ENCODE peak calls at places on chromosome 13, in four cellular contexts. One of them, this sample, is unnamed.

GRCh38 chr13:37476874-37477273 is 121.7 kb downstream of the POSTN start:
- DNase-seq in K562: no peak
- DNase-seq in GM12878: no peak
- DNase-seq in HepG2: no peak
- DNase-seq in this sample: no peak

GRCh38 chr13:99363391-99363790 is 56.2 kb upstream of the GPR183 start:
- DNase-seq in K562: no peak
- DNase-seq in GM12878: no peak
- DNase-seq in HepG2: no peak
- DNase-seq in this sample: no peak

GRCh38 chr13:73290844-73291243 is 232.0 kb downstream of the KLF5 start:
- DNase-seq in HepG2: no peak
- DNase-seq in GM12878: no peak
- DNase-seq in K562: no peak
- DNase-seq in this sample: no peak

GRCh38 chr13:77388944-77389616 is 62.2 kb upstream of the MYCBP2 start:
- DNase-seq in GM12878: no peak
- DNase-seq in K562: no peak
- DNase-seq in HepG2: no peak
- DNase-seq in this sample: no peak

GRCh38 chr13:24269803-24270202 is 39.6 kb upstream of the C1QTNF9 start:
- DNase-seq in GM12878: no peak
- DNase-seq in K562: no peak
- DNase-seq in HepG2: no peak
- DNase-seq in this sample: no peak

GRCh38 chr13:21812192-21812626 is 141.3 kb downstream of the FGF9 start:
- DNase-seq in K562: no peak
- DNase-seq in GM12878: no peak
- DNase-seq in HepG2: peak
- DNase-seq in this sample: no peak

GRCh38 chr13:25177012-25177411 is 4.9 kb upstream of the AMER2 start:
- DNase-seq in GM12878: no peak
- DNase-seq in K562: no peak
- DNase-seq in HepG2: no peak
- DNase-seq in this sample: no peak

GRCh38 chr13:102132896-102133295 is 269.0 kb downstream of the FGF14 start:
- DNase-seq in K562: no peak
- DNase-seq in GM12878: no peak
- DNase-seq in HepG2: no peak
- DNase-seq in this sample: no peak

GRCh38 chr13:88586263-88586662 is 915.1 kb downstream of the SLITRK5 start:
- DNase-seq in GM12878: no peak
- DNase-seq in K562: no peak
- DNase-seq in HepG2: no peak
- DNase-seq in this sample: no peak

GRCh38 chr13:113216165-113217056 is 7.0 kb downstream of the CUL4A start:
- DNase-seq in GM12878: no peak
- DNase-seq in K562: peak
- DNase-seq in HepG2: peak
- DNase-seq in this sample: no peak

GRCh38 chr13:113393226-113393571 is 29.3 kb upstream of the GRTP1 start:
- DNase-seq in HepG2: no peak
- DNase-seq in GM12878: no peak
- DNase-seq in K562: no peak
- DNase-seq in this sample: no peak

GRCh38 chr13:29596064-29596418 is 553 bp upstream of the SLC7A1 start:
- DNase-seq in HepG2: no peak
- DNase-seq in GM12878: no peak
- DNase-seq in K562: no peak
- DNase-seq in this sample: no peak

GRCh38 chr13:74573654-74574053 is 439.4 kb upstream of the KLF12 start:
- DNase-seq in GM12878: no peak
- DNase-seq in K562: peak
- DNase-seq in HepG2: peak
- DNase-seq in this sample: no peak

GRCh38 chr13:40146063-40146462 is 490.6 kb downstream of the COG6 start:
- DNase-seq in GM12878: no peak
- DNase-seq in HepG2: no peak
- DNase-seq in K562: no peak
- DNase-seq in this sample: peak

GRCh38 chr13:113149711-113150544 is 8.5 kb upstream of the PROZ start:
- DNase-seq in K562: no peak
- DNase-seq in GM12878: no peak
- DNase-seq in HepG2: peak
- DNase-seq in this sample: no peak

GRCh38 chr13:98447881-98448641 is 128.8 kb downstream of the STK24 start:
- DNase-seq in K562: no peak
- DNase-seq in GM12878: no peak
- DNase-seq in HepG2: no peak
- DNase-seq in this sample: no peak

GRCh38 chr13:98856983-98857382 is 104.5 kb upstream of the SLC15A1 start:
- DNase-seq in K562: no peak
- DNase-seq in GM12878: no peak
- DNase-seq in HepG2: no peak
- DNase-seq in this sample: no peak

GRCh38 chr13:96848275-96848674 is 146.0 kb downstream of the OXGR1 start:
- DNase-seq in K562: no peak
- DNase-seq in HepG2: peak
- DNase-seq in GM12878: no peak
- DNase-seq in this sample: no peak

GRCh38 chr13:25819856-25820530 is 231.8 kb downstream of the SHISA2 start:
- DNase-seq in GM12878: no peak
- DNase-seq in K562: no peak
- DNase-seq in HepG2: no peak
- DNase-seq in this sample: no peak

GRCh38 chr13:58946274-58946673 is 1217.5 kb downstream of the DIAPH3 start:
- DNase-seq in GM12878: no peak
- DNase-seq in K562: no peak
- DNase-seq in HepG2: no peak
- DNase-seq in this sample: no peak

GRCh38 chr13:95222733-95223018 is 78.6 kb downstream of the ABCC4 start:
- DNase-seq in K562: no peak
- DNase-seq in GM12878: no peak
- DNase-seq in HepG2: no peak
- DNase-seq in this sample: no peak

GRCh38 chr13:49403966-49404365 is 39.9 kb downstream of the CAB39L start:
- DNase-seq in HepG2: no peak
- DNase-seq in GM12878: no peak
- DNase-seq in K562: no peak
- DNase-seq in this sample: no peak

GRCh38 chr13:75251188-75251587 is 230.8 kb downstream of the TBC1D4 start:
- DNase-seq in GM12878: no peak
- DNase-seq in K562: no peak
- DNase-seq in HepG2: no peak
- DNase-seq in this sample: no peak

GRCh38 chr13:93147946-93148345 is 78.7 kb upstream of the GPC6 start:
- DNase-seq in GM12878: no peak
- DNase-seq in HepG2: no peak
- DNase-seq in K562: no peak
- DNase-seq in this sample: no peak

GRCh38 chr13:34107814-34108213 is 289.9 kb downstream of the RFC3 start:
- DNase-seq in HepG2: no peak
- DNase-seq in K562: no peak
- DNase-seq in GM12878: no peak
- DNase-seq in this sample: no peak

GRCh38 chr13:110493613-110494012 is 67.9 kb downstream of the RAB20 start:
- DNase-seq in GM12878: no peak
- DNase-seq in K562: no peak
- DNase-seq in HepG2: no peak
- DNase-seq in this sample: no peak
- TF ChIP-seq EP300 in GM12878: no peak
- TF ChIP-seq EP300 in K562: no peak
- TF ChIP-seq EP300 in HepG2: no peak
- TF ChIP-seq EP300 in this sample: no peak

GRCh38 chr13:66635526-66635925 is 594.6 kb downstream of the PCDH9 start:
- DNase-seq in K562: no peak
- DNase-seq in HepG2: no peak
- DNase-seq in GM12878: no peak
- DNase-seq in this sample: no peak
- TF ChIP-seq POLR2AphosphoS5 in K562: no peak
- TF ChIP-seq POLR2AphosphoS5 in HepG2: no peak
- TF ChIP-seq POLR2AphosphoS5 in GM12878: no peak
- TF ChIP-seq POLR2AphosphoS5 in this sample: no peak

GRCh38 chr13:103698000-103698399 is 631.8 kb upstream of the SLC10A2 start:
- DNase-seq in GM12878: no peak
- DNase-seq in K562: no peak
- DNase-seq in HepG2: no peak
- DNase-seq in this sample: no peak

GRCh38 chr13:103694471-103694870 is 628.3 kb upstream of the SLC10A2 start:
- DNase-seq in GM12878: no peak
- DNase-seq in K562: no peak
- DNase-seq in HepG2: no peak
- DNase-seq in this sample: no peak

GRCh38 chr13:103692442-103692841 is 626.2 kb upstream of the SLC10A2 start:
- DNase-seq in K562: no peak
- DNase-seq in GM12878: no peak
- DNase-seq in HepG2: no peak
- DNase-seq in this sample: no peak

GRCh38 chr13:103695320-103695719 is 629.1 kb upstream of the SLC10A2 start:
- DNase-seq in HepG2: no peak
- DNase-seq in GM12878: no peak
- DNase-seq in K562: no peak
- DNase-seq in this sample: no peak

DNA sequence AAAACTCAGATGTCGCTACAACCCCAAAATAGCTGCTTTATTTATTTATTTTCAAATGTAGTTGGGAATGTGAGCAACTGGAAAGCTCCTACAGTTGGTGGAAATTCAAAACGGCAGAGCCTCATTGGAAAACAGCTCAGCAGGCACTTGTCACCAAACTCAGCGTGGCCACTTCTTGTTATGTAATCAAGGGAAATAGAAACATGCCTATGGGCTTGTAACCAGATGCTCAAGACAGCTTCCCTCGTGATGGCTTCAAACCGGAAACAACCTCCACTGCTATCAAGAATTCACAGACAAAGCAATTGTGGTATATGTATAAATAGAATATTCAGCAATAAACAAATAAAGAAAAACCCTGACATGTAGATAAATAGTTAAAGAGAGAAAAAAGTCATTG is 627.8 kb upstream of the SLC10A2 start:
- DNase-seq in K562: no peak
- DNase-seq in HepG2: no peak
- DNase-seq in GM12878: no peak
- DNase-seq in this sample: no peak
- TF ChIP-seq EZH2 in K562: no peak
- TF ChIP-seq EZH2 in HepG2: no peak
- TF ChIP-seq EZH2 in GM12878: no peak
- TF ChIP-seq EZH2 in this sample: no peak

DNA sequence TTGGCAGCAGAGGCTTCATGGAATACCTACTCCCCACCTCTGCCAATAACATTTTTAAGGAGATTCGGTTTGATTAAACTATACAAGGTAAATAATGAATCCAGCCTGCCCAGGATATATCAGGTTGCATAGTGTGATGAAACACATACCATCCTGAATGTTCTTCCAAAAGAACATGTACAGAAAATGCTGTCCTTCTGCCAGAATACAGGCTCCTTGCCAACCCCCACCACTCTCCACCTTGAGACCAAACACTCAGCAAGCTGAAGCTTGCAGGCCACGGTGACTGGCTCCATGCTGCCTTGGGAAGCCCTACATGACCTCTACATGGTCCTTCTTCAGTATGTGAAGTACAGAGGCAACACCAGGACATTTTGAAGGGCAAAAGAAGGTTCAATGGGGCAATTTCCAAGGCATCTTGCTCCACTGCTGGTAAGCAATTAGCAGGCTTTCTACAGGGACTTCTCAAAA is 62.6 kb upstream of the SERP2 start:
- DNase-seq in HepG2: no peak
- DNase-seq in K562: no peak
- DNase-seq in GM12878: no peak
- DNase-seq in this sample: no peak
- TF ChIP-seq EP300 in HepG2: no peak
- TF ChIP-seq EP300 in K562: no peak
- TF ChIP-seq EP300 in GM12878: no peak
- TF ChIP-seq EP300 in this sample: no peak